ENCODE peak calls at places on chromosomes 4 and X, in ten cellular contexts. One of them, this sample, is unnamed.

GRCh38 chrX:115650449-115650848 is 89.5 kb downstream of the PLS3 start:
- DNase-seq in H1: no peak
- DNase-seq in HCT116: no peak
- DNase-seq in GM12878: no peak
- DNase-seq in GM23338: peak; percentile 52
- DNase-seq in Panc1: no peak
- DNase-seq in SK-N-SH: no peak
- DNase-seq in endothelial cell of umbilical vein: no peak
- DNase-seq in K562: no peak
- DNase-seq in HepG2: no peak
- DNase-seq in this sample: no peak

GRCh38 chr4:1010522-1011021 is 854 bp upstream of the FGFRL1 start:
- DNase-seq in H1: no peak
- DNase-seq in HCT116: peak; percentile 53
- DNase-seq in GM12878: no peak
- DNase-seq in GM23338: peak; percentile 40
- DNase-seq in Panc1: no peak
- DNase-seq in SK-N-SH: no peak
- DNase-seq in endothelial cell of umbilical vein: peak; percentile 42
- DNase-seq in K562: no peak
- DNase-seq in HepG2: no peak
- DNase-seq in this sample: peak; percentile 90

GRCh38 chrX:153689654-153690465 is 2.1 kb downstream of the SLC6A8 start:
- DNase-seq in H1: no peak
- DNase-seq in HCT116: no peak
- DNase-seq in GM12878: no peak
- DNase-seq in GM23338: no peak
- DNase-seq in Panc1: no peak
- DNase-seq in SK-N-SH: peak; percentile 69
- DNase-seq in endothelial cell of umbilical vein: no peak
- DNase-seq in K562: peak; percentile 60
- DNase-seq in HepG2: no peak
- DNase-seq in this sample: no peak

GRCh38 chr4:44493924-44494323 is 45.3 kb upstream of the KCTD8 start:
- DNase-seq in H1: no peak
- DNase-seq in HCT116: no peak
- DNase-seq in GM12878: no peak
- DNase-seq in GM23338: peak; percentile 71
- DNase-seq in Panc1: no peak
- DNase-seq in SK-N-SH: peak; percentile 8
- DNase-seq in endothelial cell of umbilical vein: peak; percentile 9
- DNase-seq in K562: peak; percentile 9
- DNase-seq in HepG2: peak; percentile 20
- DNase-seq in this sample: no peak

GRCh38 chr4:149997881-149998421 is 80.3 kb upstream of the DCLK2 start:
- DNase-seq in H1: no peak
- DNase-seq in HCT116: peak; percentile 18
- DNase-seq in GM12878: no peak
- DNase-seq in GM23338: no peak
- DNase-seq in Panc1: peak; percentile 58
- DNase-seq in SK-N-SH: no peak
- DNase-seq in endothelial cell of umbilical vein: peak; percentile 64
- DNase-seq in K562: no peak
- DNase-seq in HepG2: peak; percentile 25
- DNase-seq in this sample: no peak

GRCh38 chr4:3762264-3762663 is 3.9 kb upstream of the ADRA2C start:
- DNase-seq in H1: no peak
- DNase-seq in HCT116: no peak
- DNase-seq in GM12878: no peak
- DNase-seq in GM23338: no peak
- DNase-seq in Panc1: no peak
- DNase-seq in SK-N-SH: no peak
- DNase-seq in endothelial cell of umbilical vein: no peak
- DNase-seq in K562: no peak
- DNase-seq in HepG2: no peak
- DNase-seq in this sample: no peak

GRCh38 chr4:144371479-144371878 is 231.0 kb upstream of the GYPA start:
- DNase-seq in H1: no peak
- DNase-seq in HCT116: no peak
- DNase-seq in GM12878: no peak
- DNase-seq in GM23338: no peak
- DNase-seq in Panc1: no peak
- DNase-seq in SK-N-SH: no peak
- DNase-seq in endothelial cell of umbilical vein: no peak
- DNase-seq in K562: no peak
- DNase-seq in HepG2: no peak
- DNase-seq in this sample: no peak

GRCh38 chr4:13626492-13627184 is 887 bp downstream of the BOD1L1 start:
- DNase-seq in H1: no peak
- DNase-seq in HCT116: no peak
- DNase-seq in GM12878: no peak
- DNase-seq in GM23338: no peak
- DNase-seq in Panc1: no peak
- DNase-seq in SK-N-SH: no peak
- DNase-seq in endothelial cell of umbilical vein: no peak
- DNase-seq in K562: no peak
- DNase-seq in HepG2: no peak
- DNase-seq in this sample: no peak

GRCh38 chr4:185950891-185951290 is 118.1 kb upstream of the TLR3 start:
- DNase-seq in H1: no peak
- DNase-seq in HCT116: no peak
- DNase-seq in GM12878: no peak
- DNase-seq in GM23338: no peak
- DNase-seq in Panc1: no peak
- DNase-seq in SK-N-SH: no peak
- DNase-seq in endothelial cell of umbilical vein: no peak
- DNase-seq in K562: no peak
- DNase-seq in HepG2: no peak
- DNase-seq in this sample: no peak

GRCh38 chr4:185941476-185941875 is 127.5 kb upstream of the TLR3 start:
- DNase-seq in H1: no peak
- DNase-seq in HCT116: no peak
- DNase-seq in GM12878: no peak
- DNase-seq in GM23338: no peak
- DNase-seq in Panc1: no peak
- DNase-seq in SK-N-SH: no peak
- DNase-seq in endothelial cell of umbilical vein: no peak
- DNase-seq in K562: no peak
- DNase-seq in HepG2: no peak
- DNase-seq in this sample: no peak

GRCh38 chr4:185945906-185946305 is 123.0 kb upstream of the TLR3 start:
- DNase-seq in H1: no peak
- DNase-seq in HCT116: no peak
- DNase-seq in GM12878: no peak
- DNase-seq in GM23338: no peak
- DNase-seq in Panc1: no peak
- DNase-seq in SK-N-SH: no peak
- DNase-seq in endothelial cell of umbilical vein: no peak
- DNase-seq in K562: no peak
- DNase-seq in HepG2: no peak
- DNase-seq in this sample: no peak

DNA sequence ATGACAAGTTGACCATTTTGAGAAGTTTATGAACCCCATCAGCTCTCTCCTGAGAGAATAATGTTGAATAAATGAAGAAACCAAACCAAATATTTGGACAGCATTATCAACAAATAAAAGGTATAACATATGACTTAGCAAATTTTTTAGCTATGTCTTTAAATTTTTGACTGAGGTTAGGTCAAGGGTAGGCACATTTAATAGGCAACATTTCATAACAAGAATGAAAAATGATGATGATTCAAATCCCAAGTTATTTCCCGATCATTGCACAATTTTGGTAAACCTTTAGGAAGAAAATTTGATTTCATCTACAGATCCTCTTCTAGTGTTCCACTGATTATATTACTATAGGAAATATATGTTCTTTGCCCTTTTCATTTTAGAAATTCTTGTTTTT is 123.7 kb upstream of the TLR3 start:
- DNase-seq in H1: no peak
- DNase-seq in HCT116: no peak
- DNase-seq in GM12878: no peak
- DNase-seq in GM23338: no peak
- DNase-seq in Panc1: no peak
- DNase-seq in SK-N-SH: no peak
- DNase-seq in endothelial cell of umbilical vein: no peak
- DNase-seq in K562: no peak
- DNase-seq in HepG2: no peak
- DNase-seq in this sample: no peak
- TF ChIP-seq POLR2AphosphoS5 in H1: no peak
- TF ChIP-seq POLR2AphosphoS5 in HCT116: no peak
- TF ChIP-seq POLR2AphosphoS5 in GM12878: no peak
- TF ChIP-seq POLR2AphosphoS5 in GM23338: no peak
- TF ChIP-seq POLR2AphosphoS5 in Panc1: no peak
- TF ChIP-seq POLR2AphosphoS5 in SK-N-SH: no peak
- TF ChIP-seq POLR2AphosphoS5 in endothelial cell of umbilical vein: no peak
- TF ChIP-seq POLR2AphosphoS5 in K562: no peak
- TF ChIP-seq POLR2AphosphoS5 in HepG2: no peak
- TF ChIP-seq POLR2AphosphoS5 in this sample: no peak

GRCh38 chrX:2410279-2411020 is 90.3 kb downstream of the DHRSX start:
- DNase-seq in H1: no peak
- DNase-seq in HCT116: no peak
- DNase-seq in GM12878: no peak
- DNase-seq in GM23338: no peak
- DNase-seq in Panc1: no peak
- DNase-seq in SK-N-SH: no peak
- DNase-seq in endothelial cell of umbilical vein: no peak
- DNase-seq in K562: no peak
- DNase-seq in HepG2: peak; percentile 77
- DNase-seq in this sample: no peak

GRCh38 chrX:2409796-2410195 is 91.0 kb downstream of the DHRSX start:
- DNase-seq in H1: no peak
- DNase-seq in HCT116: no peak
- DNase-seq in GM12878: no peak
- DNase-seq in GM23338: no peak
- DNase-seq in Panc1: no peak
- DNase-seq in SK-N-SH: no peak
- DNase-seq in endothelial cell of umbilical vein: no peak
- DNase-seq in K562: no peak
- DNase-seq in HepG2: no peak
- DNase-seq in this sample: no peak

GRCh38 chrX:2406891-2407518 is 93.8 kb downstream of the DHRSX start:
- DNase-seq in H1: no peak
- DNase-seq in HCT116: no peak
- DNase-seq in GM12878: no peak
- DNase-seq in GM23338: no peak
- DNase-seq in Panc1: no peak
- DNase-seq in SK-N-SH: no peak
- DNase-seq in endothelial cell of umbilical vein: no peak
- DNase-seq in K562: no peak
- DNase-seq in HepG2: no peak
- DNase-seq in this sample: no peak

GRCh38 chrX:2412131-2412530 is 88.6 kb downstream of the DHRSX start:
- DNase-seq in H1: no peak
- DNase-seq in HCT116: no peak
- DNase-seq in GM12878: no peak
- DNase-seq in GM23338: no peak
- DNase-seq in Panc1: no peak
- DNase-seq in SK-N-SH: no peak
- DNase-seq in endothelial cell of umbilical vein: no peak
- DNase-seq in K562: no peak
- DNase-seq in HepG2: no peak
- DNase-seq in this sample: no peak

GRCh38 chrX:2408856-2409255 is 91.9 kb downstream of the DHRSX start:
- DNase-seq in H1: no peak
- DNase-seq in HCT116: no peak
- DNase-seq in GM12878: no peak
- DNase-seq in GM23338: no peak
- DNase-seq in Panc1: no peak
- DNase-seq in SK-N-SH: no peak
- DNase-seq in endothelial cell of umbilical vein: no peak
- DNase-seq in K562: no peak
- DNase-seq in HepG2: no peak
- DNase-seq in this sample: no peak
- TF ChIP-seq POLR2AphosphoS5 in H1: no peak
- TF ChIP-seq POLR2AphosphoS5 in HCT116: no peak
- TF ChIP-seq POLR2AphosphoS5 in GM12878: no peak
- TF ChIP-seq POLR2AphosphoS5 in GM23338: no peak
- TF ChIP-seq POLR2AphosphoS5 in Panc1: no peak
- TF ChIP-seq POLR2AphosphoS5 in SK-N-SH: no peak
- TF ChIP-seq POLR2AphosphoS5 in endothelial cell of umbilical vein: no peak
- TF ChIP-seq POLR2AphosphoS5 in K562: no peak
- TF ChIP-seq POLR2AphosphoS5 in HepG2: no peak
- TF ChIP-seq POLR2AphosphoS5 in this sample: no peak

DNA sequence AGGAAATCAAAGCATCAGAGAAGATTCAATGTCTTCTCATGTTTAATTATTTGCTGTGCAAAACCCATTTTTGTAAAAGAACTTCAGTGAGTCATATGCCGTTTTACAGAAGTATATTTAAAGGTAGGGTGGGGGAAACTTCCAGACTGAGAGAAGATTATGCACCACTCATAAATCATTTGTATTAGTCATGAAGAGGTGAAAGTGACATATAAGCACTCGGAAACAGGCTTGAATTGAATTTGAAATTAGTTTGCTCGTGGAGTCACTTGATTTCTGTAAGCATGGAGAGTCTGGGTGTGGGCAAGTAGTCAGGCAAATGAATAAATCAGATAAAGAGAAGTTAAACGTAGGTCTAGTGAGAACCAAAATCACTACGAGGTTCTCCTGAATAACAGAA is 335.1 kb downstream of the ANK2 start:
- DNase-seq in H1: no peak
- DNase-seq in HCT116: peak; percentile 42
- DNase-seq in GM12878: no peak
- DNase-seq in GM23338: no peak
- DNase-seq in Panc1: no peak
- DNase-seq in SK-N-SH: no peak
- DNase-seq in endothelial cell of umbilical vein: peak; percentile 79
- DNase-seq in K562: no peak
- DNase-seq in HepG2: no peak
- DNase-seq in this sample: no peak
- TF ChIP-seq POLR2AphosphoS5 in H1: no peak
- TF ChIP-seq POLR2AphosphoS5 in HCT116: no peak
- TF ChIP-seq POLR2AphosphoS5 in GM12878: no peak
- TF ChIP-seq POLR2AphosphoS5 in GM23338: no peak
- TF ChIP-seq POLR2AphosphoS5 in Panc1: no peak
- TF ChIP-seq POLR2AphosphoS5 in SK-N-SH: no peak
- TF ChIP-seq POLR2AphosphoS5 in endothelial cell of umbilical vein: no peak
- TF ChIP-seq POLR2AphosphoS5 in K562: no peak
- TF ChIP-seq POLR2AphosphoS5 in HepG2: no peak
- TF ChIP-seq POLR2AphosphoS5 in this sample: no peak

DNA sequence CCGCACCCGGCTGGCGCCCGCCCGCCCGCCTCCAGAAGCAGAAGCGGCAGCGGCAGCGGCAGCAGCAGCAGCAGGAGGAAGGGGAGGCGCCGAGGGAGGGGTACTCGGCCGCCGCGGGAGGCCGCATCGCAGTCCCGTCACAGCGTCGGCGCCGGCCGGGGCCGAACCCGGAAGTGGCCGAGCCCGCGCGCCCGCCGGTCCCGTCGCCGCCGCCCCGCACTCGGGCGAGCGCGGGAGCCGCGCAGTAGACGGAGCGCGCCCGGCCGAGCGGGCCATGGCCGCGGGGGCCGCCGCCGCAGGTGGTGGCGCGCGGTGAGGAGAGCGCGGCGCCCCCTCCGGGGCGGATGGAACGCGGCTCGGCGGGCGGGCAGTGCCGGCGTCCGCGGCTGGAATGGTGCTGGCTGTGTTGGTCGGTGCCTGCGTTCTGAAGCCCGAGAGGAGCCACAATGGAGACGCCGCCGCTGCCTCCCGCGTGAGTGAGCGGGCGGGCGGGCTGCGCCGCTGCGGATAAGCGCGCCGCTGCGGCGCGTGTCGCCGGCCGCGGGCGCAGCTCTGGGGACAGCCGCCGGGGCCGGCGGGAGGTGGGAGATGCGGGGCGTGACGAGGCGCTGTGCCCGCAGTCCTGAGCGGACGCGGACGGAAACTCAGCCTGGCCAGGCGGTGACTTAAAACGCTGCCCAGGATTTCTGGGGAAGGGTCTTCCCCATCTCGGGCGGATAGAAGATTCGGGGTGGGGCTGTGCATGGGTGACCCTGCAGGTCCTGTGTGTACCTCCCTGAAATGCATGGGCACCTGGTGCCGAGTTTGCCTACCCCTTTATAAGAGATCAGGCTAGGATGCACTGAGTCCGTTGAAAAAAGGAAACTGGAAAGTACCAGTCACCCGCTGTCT is at the start of gene KLHL2:
- DNase-seq in H1: no peak
- DNase-seq in HCT116: no peak
- DNase-seq in GM12878: no peak
- DNase-seq in GM23338: peak; percentile 85
- DNase-seq in Panc1: no peak
- DNase-seq in SK-N-SH: peak; percentile 95
- DNase-seq in endothelial cell of umbilical vein: peak; percentile 80
- DNase-seq in K562: peak; percentile 84
- DNase-seq in HepG2: peak; percentile 49
- DNase-seq in this sample: peak; percentile 38
- TF ChIP-seq POLR2AphosphoS5 in H1: peak; percentile 47
- TF ChIP-seq POLR2AphosphoS5 in HCT116: peak; percentile 49
- TF ChIP-seq POLR2AphosphoS5 in GM12878: no peak
- TF ChIP-seq POLR2AphosphoS5 in GM23338: no peak
- TF ChIP-seq POLR2AphosphoS5 in Panc1: no peak
- TF ChIP-seq POLR2AphosphoS5 in SK-N-SH: no peak
- TF ChIP-seq POLR2AphosphoS5 in endothelial cell of umbilical vein: peak; percentile 73
- TF ChIP-seq POLR2AphosphoS5 in K562: no peak
- TF ChIP-seq POLR2AphosphoS5 in HepG2: no peak
- TF ChIP-seq POLR2AphosphoS5 in this sample: no peak